ENCODE peak calls at places on chromosome 4, in nine cellular contexts. H is dorsolateral prefrontal cortex, A is B cell, U is endothelial cell, M is lung, B is cardiac fibroblast, N is upper lobe of right lung, W is breast epithelium, V is AG04450. S is an unnamed sample.

GRCh38 chr4:8000247-8000646 is 60.6 kb upstream of the AFAP1 start:
- DNase-seq in H (no peak), A (no peak), U (no peak), M (no peak), B (no peak), N (no peak), W (no peak), V (no peak), S (no peak)

GRCh38 chr4:6887591-6888371 is 21.8 kb upstream of the TBC1D14 start:
- DNase-seq in H (no peak), A (no peak), U (no peak), M (no peak), B (peak), N (peak), W (no peak), V (no peak), S (no peak)

GRCh38 chr4:74659576-74660411 is 134.5 kb downstream of the BTC start:
- DNase-seq in H (no peak), A (no peak), U (no peak), M (peak), B (peak), N (no peak), W (peak), V (peak), S (no peak)

GRCh38 chr4:172975651-172976229 is 192.9 kb upstream of the GALNT7 start:
- DNase-seq in H (no peak), A (no peak), U (no peak), M (no peak), B (no peak), N (no peak), W (no peak), V (no peak), S (no peak)

GRCh38 chr4:74330295-74330750 is 22.1 kb downstream of the EPGN start:
- DNase-seq in H (no peak), A (no peak), U (no peak), M (no peak), B (peak), N (no peak), W (no peak), V (no peak), S (no peak)

GRCh38 chr4:81314196-81314896 is 99.3 kb upstream of the PRKG2 start:
- DNase-seq in H (no peak), A (no peak), U (peak), M (peak), B (peak), N (no peak), W (no peak), V (peak), S (no peak)

GRCh38 chr4:153249199-153250154 is 45.2 kb downstream of the TRIM2 start:
- DNase-seq in H (peak), A (peak), U (peak), M (peak), B (peak), N (peak), W (peak), V (peak), S (peak)

GRCh38 chr4:80361329-80361900 is 25.9 kb downstream of the CFAP299 start:
- DNase-seq in H (no peak), A (no peak), U (no peak), M (no peak), B (peak), N (no peak), W (no peak), V (no peak), S (no peak)

GRCh38 chr4:80926446-80926845 is 104.1 kb upstream of the BMP3 start:
- DNase-seq in H (no peak), A (no peak), U (no peak), M (no peak), B (no peak), N (no peak), W (no peak), V (no peak), S (no peak)

GRCh38 chr4:174041555-174042110 is 241.8 kb downstream of the FBXO8 start:
- DNase-seq in H (no peak), A (no peak), U (no peak), M (no peak), B (no peak), N (no peak), W (no peak), V (no peak), S (no peak)

GRCh38 chr4:154928640-154929257 is 147.7 kb downstream of the RBM46 start:
- DNase-seq in H (no peak), A (no peak), U (peak), M (no peak), B (peak), N (no peak), W (no peak), V (peak), S (peak)

GRCh38 chr4:99205104-99205979 is 13.7 kb downstream of the ADH6 start:
- DNase-seq in H (no peak), A (no peak), U (no peak), M (no peak), B (peak), N (no peak), W (no peak), V (no peak), S (no peak)

GRCh38 chr4:119726505-119726904 is 97.9 kb upstream of the PDE5A start:
- DNase-seq in H (no peak), A (no peak), U (no peak), M (no peak), B (no peak), N (no peak), W (no peak), V (no peak), S (no peak)

GRCh38 chr4:186486172-186486571 is 69.2 kb downstream of the MTNR1A start:
- DNase-seq in H (no peak), A (no peak), U (no peak), M (no peak), B (peak), N (no peak), W (no peak), V (no peak), S (no peak)

GRCh38 chr4:3388461-3389185 is 53.1 kb upstream of the HGFAC start:
- DNase-seq in H (no peak), A (no peak), U (no peak), M (no peak), B (peak), N (peak), W (no peak), V (peak), S (no peak)

GRCh38 chr4:53695540-53696463 is 104.5 kb upstream of the LNX1 start:
- DNase-seq in H (no peak), A (no peak), U (no peak), M (no peak), B (no peak), N (no peak), W (no peak), V (no peak), S (no peak)

GRCh38 chr4:71230613-71231012 is 108.2 kb upstream of the SLC4A4 start:
- DNase-seq in H (no peak), A (no peak), U (no peak), M (no peak), B (no peak), N (no peak), W (no peak), V (no peak), S (no peak)

GRCh38 chr4:38782452-38783108 is at the start of gene TLR10:
- DNase-seq in H (no peak), A (peak), U (peak), M (peak), B (peak), N (no peak), W (no peak), V (peak), S (peak)

GRCh38 chr4:155444695-155445094 is 67.9 kb upstream of the MAP9 start:
- DNase-seq in H (no peak), A (no peak), U (no peak), M (no peak), B (no peak), N (no peak), W (no peak), V (no peak), S (no peak)

GRCh38 chr4:173264245-173264959 is 69.8 kb downstream of the HMGB2 start:
- DNase-seq in H (no peak), A (peak), U (peak), M (peak), B (peak), N (no peak), W (no peak), V (peak), S (peak)

DNA sequence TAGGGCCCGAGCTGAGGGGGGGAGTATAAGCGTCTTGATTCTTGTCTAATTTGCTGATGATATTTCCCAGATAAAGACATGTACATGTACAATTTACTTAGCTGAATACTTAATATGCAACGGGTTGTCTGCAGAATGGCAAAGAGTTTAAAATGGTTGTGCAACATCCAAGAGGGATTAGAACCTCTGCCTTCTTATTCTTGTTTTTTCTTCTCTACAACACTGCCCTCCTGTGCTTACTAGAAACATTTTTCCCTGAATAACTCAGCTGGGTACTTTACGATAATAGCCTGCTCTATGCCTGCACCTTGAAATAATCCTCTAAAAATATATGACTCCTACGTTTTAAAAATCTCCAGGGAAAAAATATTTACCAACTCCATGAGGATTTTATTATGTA is 41.8 kb downstream of the INTS12 start:
- DNase-seq in H (no peak), A (no peak), U (no peak), M (no peak), B (peak), N (no peak), W (no peak), V (no peak), S (no peak)
- TF ChIP-seq CTCF in H (peak), A (no peak), U (no peak), M (no peak), B (peak), N (peak), W (no peak), V (no peak), S (no peak)

DNA sequence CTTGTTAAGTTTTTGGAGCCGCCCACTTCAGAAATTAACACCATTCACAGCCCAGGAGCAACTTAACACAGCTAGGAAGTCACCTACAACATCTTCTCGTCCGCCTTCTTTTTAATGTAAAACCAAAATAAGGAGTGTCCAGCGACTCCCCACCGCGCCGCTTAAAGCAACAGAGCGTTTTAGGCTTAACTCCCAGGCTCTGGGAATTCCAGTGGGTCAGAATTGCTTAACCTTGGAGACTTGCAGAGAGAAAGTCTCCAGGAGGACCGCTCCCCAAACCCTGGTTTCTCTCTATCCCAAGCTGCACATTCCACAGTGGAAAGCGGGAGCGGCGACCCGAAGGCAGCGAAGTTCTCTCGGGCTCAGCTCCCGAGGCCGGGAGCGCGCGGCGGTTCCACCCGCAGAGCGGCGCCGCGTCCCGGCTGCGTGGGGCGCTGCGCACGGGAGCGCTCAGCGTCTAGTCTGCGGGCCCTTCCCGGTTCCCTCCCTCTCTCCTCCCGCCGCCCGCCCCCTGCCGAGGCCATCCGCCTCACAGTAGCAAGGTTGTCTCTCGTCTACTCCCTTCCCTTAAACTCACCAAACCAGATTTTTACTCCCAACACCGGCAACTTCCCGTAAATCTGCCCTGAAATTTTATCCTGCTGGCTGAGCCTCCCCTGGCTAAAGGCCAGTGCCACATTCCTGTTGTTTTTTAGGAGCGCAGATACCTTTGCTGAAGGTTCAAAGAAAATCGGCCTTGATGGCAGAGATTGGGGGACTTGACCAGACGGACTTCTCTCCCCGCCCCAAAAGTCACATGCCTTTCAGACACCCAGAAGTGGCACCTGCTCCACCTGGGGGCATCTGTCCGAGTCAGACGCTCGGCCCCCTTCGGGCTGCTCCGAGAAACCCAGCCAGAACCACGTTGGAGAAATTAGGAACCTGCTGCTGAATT is at the start of gene RBM47:
- DNase-seq in H (no peak), A (peak), U (peak), M (peak), B (peak), N (peak), W (peak), V (no peak), S (peak)
- TF ChIP-seq CTCF in H (no peak), A (no peak), U (no peak), M (no peak), B (peak), N (peak), W (no peak), V (peak), S (no peak)

DNA sequence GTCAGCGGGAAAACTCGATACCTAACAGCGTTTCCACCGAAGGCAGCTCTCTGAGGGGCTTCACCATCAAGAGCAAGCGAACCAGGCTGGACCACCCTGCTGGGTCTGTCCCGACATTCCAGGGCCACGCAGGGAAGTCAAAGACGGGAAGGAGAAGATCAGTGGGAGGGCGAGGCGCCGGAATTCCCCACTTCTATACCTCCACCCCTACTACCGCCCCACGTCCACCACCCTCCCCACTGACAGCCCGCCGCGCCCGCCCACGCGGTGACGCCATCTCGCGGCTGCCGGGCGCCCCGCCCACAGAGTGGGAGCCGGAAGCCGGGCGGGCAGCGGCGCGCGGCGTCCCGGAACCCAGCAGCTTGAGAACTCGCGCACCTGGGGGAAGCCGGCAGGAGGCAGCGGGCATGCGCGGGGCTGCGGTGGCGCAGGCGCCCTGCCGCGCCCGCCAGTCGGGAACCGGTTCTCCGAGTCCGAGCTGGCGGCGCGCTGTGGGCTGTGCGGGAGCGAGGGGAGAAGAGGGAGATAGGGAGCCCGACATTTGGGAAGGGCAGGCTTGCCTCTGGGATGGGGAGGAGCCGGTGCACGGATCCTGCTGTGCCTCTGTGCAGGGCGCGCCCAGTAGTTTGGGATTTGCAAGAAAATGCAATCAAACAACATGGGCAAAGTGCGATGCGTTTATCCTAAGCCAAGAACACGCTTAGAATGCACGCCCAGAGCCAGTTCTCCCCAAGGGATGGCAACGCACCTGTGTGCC is 3.2 kb upstream of the STIM2 start:
- DNase-seq in H (peak), A (peak), U (peak), M (peak), B (peak), N (peak), W (peak), V (peak), S (peak)
- TF ChIP-seq CTCF in H (peak), A (no peak), U (no peak), M (no peak), B (no peak), N (no peak), W (no peak), V (no peak), S (no peak)

GRCh38 chr4:88981993-88982392 is 75.0 kb downstream of the FAM13A start:
- DNase-seq in H (no peak), A (no peak), U (no peak), M (no peak), B (no peak), N (no peak), W (no peak), V (no peak), S (no peak)
- TF ChIP-seq CTCF in H (no peak), A (no peak), U (no peak), M (no peak), B (no peak), N (no peak), W (no peak), V (no peak), S (no peak)

DNA sequence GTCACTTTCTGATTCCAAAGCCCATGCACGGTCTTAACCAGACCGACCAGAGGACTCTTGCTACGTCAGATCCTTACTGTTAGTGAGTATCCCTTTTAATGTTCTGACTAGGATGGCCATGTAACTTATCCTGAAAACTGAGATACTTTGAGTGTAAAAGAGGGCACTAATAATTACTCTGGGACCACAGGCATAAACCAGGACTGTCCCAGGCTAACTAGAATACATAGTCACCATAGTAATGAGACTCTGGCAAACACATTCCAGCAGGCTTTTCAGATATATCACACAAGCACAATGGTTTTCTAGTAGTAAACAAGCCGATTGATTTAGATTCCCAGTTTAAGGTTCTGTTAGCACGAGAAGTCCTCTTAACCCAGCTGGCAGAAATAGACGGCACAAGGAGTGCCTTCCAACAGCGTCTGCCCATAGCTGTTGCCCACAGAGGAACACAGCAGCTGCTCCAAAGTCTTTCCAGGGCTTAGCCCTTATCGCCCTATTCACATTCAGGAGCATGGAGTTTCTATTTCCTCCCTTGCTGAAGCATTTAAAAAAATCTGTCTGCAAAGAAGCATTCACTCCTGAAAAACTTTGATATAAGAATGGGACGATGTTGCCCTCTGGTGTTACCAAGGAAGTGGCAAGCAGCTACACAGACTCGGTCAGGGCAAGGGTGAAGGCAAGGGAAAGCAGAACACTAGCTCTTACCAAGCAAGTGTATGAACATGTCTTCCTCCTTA is 92.4 kb downstream of the CXCL13 start:
- DNase-seq in H (no peak), A (no peak), U (peak), M (peak), B (peak), N (no peak), W (no peak), V (peak), S (no peak)
- TF ChIP-seq CTCF in H (peak), A (no peak), U (no peak), M (no peak), B (peak), N (peak), W (no peak), V (peak), S (no peak)

DNA sequence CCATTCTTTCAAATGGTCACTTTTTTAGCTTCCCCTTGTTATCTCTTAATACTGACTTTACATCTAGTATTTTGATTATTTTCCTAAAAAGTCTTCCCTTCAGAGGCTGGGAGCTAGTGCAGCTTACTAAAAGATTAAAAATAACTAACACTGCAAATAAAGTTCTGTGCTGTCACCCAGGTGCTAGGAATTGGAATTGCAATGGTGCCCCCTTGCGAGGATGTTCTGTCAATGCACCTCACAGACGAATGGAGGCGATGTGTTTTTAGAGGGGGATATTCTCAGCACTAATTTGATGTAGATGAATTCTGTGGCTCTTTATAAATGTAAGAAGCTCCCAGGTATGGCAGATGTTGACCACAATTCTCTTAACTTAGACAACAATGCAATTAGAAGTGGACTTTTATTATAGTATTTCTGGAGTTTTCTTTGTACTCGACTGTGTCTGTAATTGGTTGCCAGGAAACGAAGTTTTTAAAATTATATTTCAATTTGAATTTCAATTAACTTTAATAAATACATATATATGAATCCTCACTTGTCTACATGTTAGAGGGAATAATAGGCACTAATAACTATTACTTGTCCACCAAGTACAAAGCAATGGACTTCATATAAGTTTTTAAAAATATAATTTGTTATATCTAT is 22.0 kb upstream of the SMIM31 start:
- DNase-seq in H (peak), A (peak), U (peak), M (no peak), B (peak), N (no peak), W (no peak), V (no peak), S (peak)
- TF ChIP-seq CTCF in H (peak), A (peak), U (peak), M (peak), B (peak), N (peak), W (peak), V (peak), S (peak)

S was measured in activated CD8-positive, alpha-beta T cell treated with anti-CD3 and anti-CD28 coated beads for 36 hours.